ENCODE peak calls at places on chromosomes 3 and 15, in seven cellular contexts. R is sigmoid colon, S is transverse colon, K is stomach, B is SK-N-SH, G is H1, O is GM12878. E is an unnamed sample.

GRCh38 chr15:89068325-89068784 is 19.9 kb upstream of the ABHD2 start:
- DNase-seq in B (no peak), S (no peak), K (no peak), R (no peak), G (no peak), O (peak; percentile 69), E (no peak)

GRCh38 chr3:186216903-186217819 is 108.3 kb upstream of the ETV5 start:
- DNase-seq in B (no peak), S (no peak), K (no peak), O (no peak), R (no peak), G (no peak), E (no peak)

GRCh38 chr3:110456001-110456400 is 615.6 kb upstream of the NECTIN3 start:
- DNase-seq in K (no peak), S (no peak), G (no peak), B (no peak), O (no peak), R (no peak), E (no peak)

GRCh38 chr3:36669763-36670162 is 94.6 kb downstream of the DCLK3 start:
- DNase-seq in O (no peak), B (no peak), S (no peak), G (no peak), R (no peak), K (no peak), E (no peak)

GRCh38 chr3:126469479-126469878 is 6.2 kb downstream of the ZXDC start:
- DNase-seq in B (no peak), S (no peak), K (no peak), R (peak; percentile 32), O (no peak), G (no peak), E (peak; percentile 81)

GRCh38 chr15:73385205-73385604 is 16.4 kb upstream of the HCN4 start:
- DNase-seq in K (no peak), S (no peak), O (no peak), G (no peak), R (no peak), B (no peak), E (no peak)

GRCh38 chr15:41829959-41830646 is 2.2 kb downstream of the JMJD7 start:
- DNase-seq in B (no peak), R (no peak), O (no peak), G (no peak), K (peak; percentile 48), S (no peak), E (no peak)

GRCh38 chr3:37554364-37554763 is 307.3 kb upstream of the CTDSPL start:
- DNase-seq in G (peak; percentile 81), K (no peak), B (no peak), R (no peak), O (no peak), S (no peak), E (no peak)

GRCh38 chr3:11459147-11459837 is 184.4 kb downstream of the VGLL4 start:
- DNase-seq in S (no peak), K (no peak), G (no peak), B (no peak), O (no peak), R (no peak), E (no peak)

GRCh38 chr15:59276225-59277178 is 69.9 kb downstream of the LDHAL6B start:
- DNase-seq in B (no peak), O (no peak), R (no peak), S (peak; percentile 86), G (no peak), K (no peak), E (no peak)

GRCh38 chr15:73388256-73388781 is 19.6 kb upstream of the HCN4 start:
- DNase-seq in O (no peak), K (no peak), G (no peak), R (no peak), S (no peak), B (no peak), E (no peak)

GRCh38 chr3:108414007-108414406 is 96.4 kb downstream of the MYH15 start:
- DNase-seq in K (no peak), R (no peak), S (no peak), O (no peak), G (no peak), B (no peak), E (no peak)

GRCh38 chr3:195904364-195904763 is 4.0 kb downstream of the TNK2 start:
- DNase-seq in B (no peak), G (no peak), R (peak; percentile 18), S (no peak), K (no peak), O (no peak), E (no peak)

DNA sequence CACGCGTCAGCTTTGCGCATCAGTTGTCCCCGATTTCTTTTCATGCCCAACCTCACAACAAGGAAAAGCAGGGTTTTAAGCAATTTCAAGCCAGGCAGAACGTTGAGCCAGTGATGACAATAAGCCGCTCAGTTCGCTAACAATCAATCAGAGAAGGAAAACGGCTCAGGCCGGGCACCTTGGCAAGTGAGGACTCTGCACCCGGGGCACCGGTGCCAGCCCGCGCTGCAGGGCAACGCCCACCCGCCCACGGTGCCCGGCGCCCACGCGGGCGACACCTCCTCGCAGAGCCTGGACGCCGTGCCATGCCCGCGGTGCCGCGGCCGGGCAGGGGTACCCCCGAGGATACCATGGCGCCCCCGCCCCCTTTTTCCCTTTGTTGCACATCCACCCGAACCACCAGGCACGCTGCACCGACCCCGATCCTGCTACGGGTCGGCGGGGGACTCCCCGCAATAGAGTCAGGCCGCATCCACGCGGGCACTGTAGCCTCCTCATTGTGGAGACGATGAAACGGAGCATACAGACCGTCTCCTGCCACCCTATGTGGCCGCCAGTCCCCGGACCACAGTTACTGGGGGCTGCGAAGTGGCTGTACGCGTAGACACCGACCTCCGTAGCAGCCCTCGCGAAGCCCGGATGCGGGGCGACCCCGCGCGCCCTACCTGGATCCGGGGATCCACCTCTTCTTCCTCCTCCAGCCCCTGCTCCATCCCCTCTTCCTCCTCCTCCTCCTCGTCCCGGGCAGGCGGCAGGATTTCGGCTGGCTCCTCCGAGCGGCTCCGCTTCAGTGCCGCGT is 581 bp downstream of the SH3BP5 start:
- DNase-seq in G (no peak), S (peak; percentile 46), K (peak; percentile 32), B (peak; percentile 77), O (no peak), R (peak; percentile 84), E (peak; percentile 50)
- TF ChIP-seq EP300 in G (no peak), S (no peak), K (no peak), B (no peak), O (no peak), R (no peak), E (no peak)

DNA sequence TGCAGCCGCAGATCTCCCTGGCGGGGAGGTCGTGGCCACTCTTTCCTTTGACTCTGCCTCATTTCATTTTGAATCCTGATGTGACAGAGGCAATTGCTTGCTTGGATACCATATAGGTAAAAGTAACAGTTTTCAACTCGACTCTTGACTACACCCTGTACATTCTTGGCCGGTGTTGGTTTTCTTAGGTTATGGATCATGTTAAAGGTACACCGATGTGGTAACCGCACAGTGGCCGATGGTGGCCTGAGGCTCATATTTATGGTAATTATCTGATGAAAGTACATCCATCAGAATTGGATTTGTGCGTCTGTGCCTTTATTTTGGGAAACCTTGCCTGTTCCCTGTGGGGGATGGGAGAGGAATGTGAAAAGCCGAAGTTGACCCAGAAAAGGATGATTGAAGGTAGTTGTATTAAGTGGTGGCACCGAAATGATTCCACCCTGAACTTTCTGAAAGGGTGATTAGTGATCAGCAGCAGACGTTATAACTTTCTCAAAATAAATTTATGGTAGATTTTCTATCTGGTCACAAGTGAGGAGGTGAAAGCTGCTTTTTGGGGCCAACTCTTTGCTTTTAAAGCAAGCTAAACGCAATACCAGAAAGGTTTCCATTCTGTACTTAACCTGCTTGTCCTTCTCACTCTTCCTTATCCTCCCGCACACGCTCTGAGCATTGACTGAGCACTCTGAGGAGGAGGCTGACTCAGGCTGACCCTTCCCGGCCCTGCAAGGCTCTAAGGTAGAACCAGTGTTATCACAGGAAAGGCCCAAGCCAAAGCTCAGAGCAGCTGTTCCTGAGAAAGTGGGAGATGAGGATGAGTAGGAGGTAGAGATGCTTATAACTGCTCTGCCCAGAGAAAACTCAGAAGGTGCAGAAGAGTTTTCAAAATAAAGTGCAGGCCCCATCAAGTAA is 2.0 kb downstream of the B3GNT5 start:
- DNase-seq in S (no peak), R (peak; percentile 46), G (no peak), B (no peak), O (no peak), K (peak; percentile 52), E (no peak)
- TF ChIP-seq POLR2AphosphoS5 in S (no peak), R (no peak), G (no peak), B (no peak), O (no peak), K (no peak), E (no peak)

GRCh38 chr3:17759901-17760300 is 17.5 kb upstream of the TBC1D5 start:
- DNase-seq in G (no peak), O (no peak), R (no peak), S (no peak), B (no peak), K (no peak), E (no peak)

GRCh38 chr3:17755836-17756235 is 13.4 kb upstream of the TBC1D5 start:
- DNase-seq in S (no peak), G (no peak), B (no peak), O (no peak), R (no peak), K (no peak), E (no peak)

GRCh38 chr3:17765819-17766472 is 23.5 kb upstream of the TBC1D5 start:
- DNase-seq in O (peak; percentile 60), S (no peak), K (no peak), B (no peak), R (no peak), G (no peak), E (no peak)

DNA sequence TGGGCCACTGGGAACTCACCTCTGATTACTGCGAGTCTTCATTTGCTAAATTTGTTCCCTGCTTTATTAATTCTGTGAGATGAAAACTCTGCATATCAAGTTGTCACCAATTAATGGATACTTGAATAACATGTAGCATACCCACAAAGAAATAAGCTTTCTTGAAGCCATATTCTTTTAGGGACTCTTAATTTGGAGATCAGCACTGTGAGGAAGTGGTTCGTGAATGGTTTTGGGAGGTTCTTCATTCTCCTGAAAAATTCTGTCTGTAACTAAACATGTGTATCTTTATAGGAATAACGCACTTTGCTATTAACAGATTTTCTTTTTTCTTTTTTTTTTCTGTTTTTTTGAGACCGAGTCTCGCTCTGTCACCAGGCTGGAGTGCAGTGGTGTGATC is 19.1 kb upstream of the TBC1D5 start:
- DNase-seq in G (no peak), R (no peak), K (no peak), B (no peak), O (no peak), S (no peak), E (no peak)
- TF ChIP-seq EP300 in G (no peak), R (no peak), K (no peak), B (no peak), O (no peak), S (no peak), E (no peak)

DNA sequence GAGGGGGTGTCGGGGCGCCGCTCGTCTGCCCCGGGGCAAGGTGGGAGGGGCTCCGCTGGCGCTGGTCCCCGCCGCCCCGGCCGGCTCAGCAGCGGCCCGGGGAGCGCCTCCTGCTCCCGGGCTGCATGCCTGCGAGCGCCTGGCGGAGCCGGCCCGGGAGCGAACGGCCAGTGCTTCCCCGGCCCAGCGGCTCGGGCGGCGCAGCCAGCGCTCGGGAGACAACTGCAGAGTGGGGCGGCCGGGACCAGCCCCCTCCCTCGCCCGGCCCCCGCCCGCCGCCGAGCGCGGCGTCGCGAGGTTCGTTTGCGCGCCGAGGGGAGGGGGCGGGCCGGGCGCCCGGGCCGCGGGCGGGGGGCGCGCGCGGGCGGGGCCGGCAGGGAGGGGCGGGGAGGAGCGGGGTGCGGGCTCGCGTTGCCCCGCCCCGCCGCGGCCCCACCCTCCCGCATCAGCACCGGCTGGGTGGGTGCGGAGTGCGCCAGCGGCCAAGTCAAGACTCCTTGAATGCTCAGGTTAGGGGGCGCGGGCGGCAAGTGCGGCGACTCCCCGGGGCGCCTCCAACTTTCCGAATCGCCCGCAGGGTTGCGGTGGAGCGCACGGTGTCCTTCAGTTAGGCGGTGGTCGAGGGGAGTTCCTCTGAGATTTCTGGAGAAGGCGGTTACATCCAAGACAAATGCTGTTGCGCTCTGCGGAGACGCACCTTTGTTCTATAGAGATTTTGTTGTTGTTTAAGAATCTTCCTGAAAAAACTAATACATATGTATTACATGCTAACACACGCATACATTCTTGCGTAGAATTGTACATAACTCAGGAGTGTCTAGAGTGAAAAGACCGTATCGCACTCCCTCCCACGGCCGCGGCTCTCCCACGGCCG is at the start of gene RGMA:
- DNase-seq in G (peak; percentile 71), K (no peak), R (peak; percentile 70), S (no peak), O (no peak), B (peak; percentile 85), E (no peak)
- TF ChIP-seq POLR2AphosphoS5 in G (no peak), K (no peak), R (peak; percentile 28), S (no peak), O (no peak), B (no peak), E (no peak)

E was measured in upper lobe of left lung.